ENCODE peak calls at places on chromosomes 2 and 18, in four cellular contexts. A is HEK293T, E is HepG2, L is GM12878. V is an unnamed sample.

GRCh38 chr2:204545861-204546773 is 842 bp downstream of the PARD3B start:
- DNase-seq in A (peak; percentile 11), E (no peak), L (no peak), V (no peak)

GRCh38 chr2:240142256-240142775 is 1.9 kb upstream of the OTOS start:
- DNase-seq in A (no peak), E (no peak), L (no peak), V (no peak)

GRCh38 chr2:240759454-240759853 is 60.6 kb downstream of the KIF1A start:
- DNase-seq in A (no peak), E (no peak), L (peak; percentile 13), V (no peak)

GRCh38 chr18:50857694-50858093 is 21.2 kb upstream of the ME2 start:
- DNase-seq in A (no peak), E (no peak), L (no peak), V (no peak)

GRCh38 chr2:219707496-219708285 is 80.3 kb downstream of the SLC4A3 start:
- DNase-seq in A (no peak), E (no peak), L (no peak), V (no peak)

GRCh38 chr2:226334981-226335720 is 464.5 kb downstream of the IRS1 start:
- DNase-seq in A (no peak), E (peak; percentile 34), L (no peak), V (no peak)

GRCh38 chr2:231046908-231047269 is 9.6 kb downstream of the C2orf72 start:
- DNase-seq in A (no peak), E (no peak), L (no peak), V (no peak)

GRCh38 chr2:215460682-215461081 is 24.8 kb upstream of the FN1 start:
- DNase-seq in A (no peak), E (peak; percentile 89), L (no peak), V (no peak)

GRCh38 chr2:202149155-202149762 is 76.2 kb downstream of the KIAA2012 start:
- DNase-seq in A (no peak), E (no peak), L (no peak), V (peak; percentile 71)

GRCh38 chr18:10454800-10455550 is 540 bp downstream of the APCDD1 start:
- DNase-seq in A (peak; percentile 19), E (no peak), L (no peak), V (no peak)

GRCh38 chr2:224410946-224411561 is 9.1 kb upstream of the FAM124B start:
- DNase-seq in A (no peak), E (no peak), L (no peak), V (no peak)

GRCh38 chr2:152483276-152483996 is 148.5 kb downstream of the FMNL2 start:
- DNase-seq in A (no peak), E (no peak), L (no peak), V (no peak)

GRCh38 chr18:37299471-37300304 is 265.9 kb downstream of the CELF4 start:
- DNase-seq in A (peak; percentile 72), E (peak; percentile 97), L (peak; percentile 8), V (peak; percentile 18)

GRCh38 chr2:197779261-197779660 is 5.9 kb downstream of the BOLL start:
- DNase-seq in A (no peak), E (no peak), L (no peak), V (no peak)

GRCh38 chr2:200851398-200852248 is 12.8 kb downstream of the CLK1 start:
- DNase-seq in A (no peak), E (no peak), L (no peak), V (no peak)
- TF ChIP-seq SUZ12 in A (no peak), E (no peak), L (no peak), V (no peak)

GRCh38 chr2:30414951-30415350 is 32.1 kb upstream of the LCLAT1 start:
- DNase-seq in A (no peak), E (no peak), L (no peak), V (no peak)

GRCh38 chr2:30417253-30417652 is 29.8 kb upstream of the LCLAT1 start:
- DNase-seq in A (no peak), E (no peak), L (no peak), V (peak; percentile 36)

GRCh38 chr2:30410217-30410616 is 36.8 kb upstream of the LCLAT1 start:
- DNase-seq in A (no peak), E (peak; percentile 64), L (no peak), V (peak; percentile 36)

GRCh38 chr2:30408961-30409387 is 38.1 kb upstream of the LCLAT1 start:
- DNase-seq in A (no peak), E (no peak), L (no peak), V (no peak)

DNA sequence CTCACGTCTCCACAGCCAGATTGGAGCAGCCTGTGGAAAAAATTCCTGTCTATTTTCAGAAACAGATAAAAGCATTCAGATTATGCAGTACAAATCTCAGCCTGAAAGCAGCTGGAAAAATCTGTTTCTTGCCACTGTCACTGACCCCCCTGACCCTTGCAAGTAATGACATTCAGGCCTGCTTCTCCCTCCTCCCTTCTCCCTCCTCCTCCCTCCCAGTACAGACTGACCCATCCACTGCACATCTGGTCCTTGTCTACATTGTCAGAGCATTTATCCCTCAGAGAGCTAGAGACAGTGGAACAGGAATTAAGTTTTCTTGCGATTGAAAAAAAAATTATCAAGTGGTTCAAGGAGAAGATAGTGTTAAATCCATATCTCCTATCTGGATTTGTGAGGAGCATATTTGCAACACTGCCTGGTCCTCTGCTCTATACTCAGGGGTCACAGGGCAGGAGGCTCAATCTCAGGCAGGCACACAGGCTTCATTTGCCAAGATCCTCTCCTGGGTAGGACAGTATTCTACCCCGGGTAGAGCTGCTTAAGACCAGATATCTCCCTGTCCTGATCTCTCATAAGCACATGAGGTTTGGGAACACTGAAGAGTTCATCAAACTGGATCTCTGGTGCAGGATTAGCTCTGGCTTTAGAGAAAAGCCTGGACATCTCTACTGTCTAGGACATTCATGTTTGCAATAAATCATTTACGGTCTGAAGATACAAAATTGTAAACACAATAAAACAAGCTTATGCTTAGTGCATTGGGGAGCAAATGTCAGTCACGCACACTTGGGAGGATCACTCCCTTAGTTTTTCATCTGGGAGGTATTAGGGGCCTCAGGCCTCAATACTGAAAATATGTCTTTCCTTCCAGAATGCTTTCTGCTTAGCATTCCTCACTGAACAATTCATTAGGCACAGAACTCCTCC is 34.4 kb upstream of the LCLAT1 start:
- DNase-seq in A (no peak), E (no peak), L (no peak), V (no peak)
- TF ChIP-seq SUZ12 in A (no peak), E (no peak), L (no peak), V (no peak)

DNA sequence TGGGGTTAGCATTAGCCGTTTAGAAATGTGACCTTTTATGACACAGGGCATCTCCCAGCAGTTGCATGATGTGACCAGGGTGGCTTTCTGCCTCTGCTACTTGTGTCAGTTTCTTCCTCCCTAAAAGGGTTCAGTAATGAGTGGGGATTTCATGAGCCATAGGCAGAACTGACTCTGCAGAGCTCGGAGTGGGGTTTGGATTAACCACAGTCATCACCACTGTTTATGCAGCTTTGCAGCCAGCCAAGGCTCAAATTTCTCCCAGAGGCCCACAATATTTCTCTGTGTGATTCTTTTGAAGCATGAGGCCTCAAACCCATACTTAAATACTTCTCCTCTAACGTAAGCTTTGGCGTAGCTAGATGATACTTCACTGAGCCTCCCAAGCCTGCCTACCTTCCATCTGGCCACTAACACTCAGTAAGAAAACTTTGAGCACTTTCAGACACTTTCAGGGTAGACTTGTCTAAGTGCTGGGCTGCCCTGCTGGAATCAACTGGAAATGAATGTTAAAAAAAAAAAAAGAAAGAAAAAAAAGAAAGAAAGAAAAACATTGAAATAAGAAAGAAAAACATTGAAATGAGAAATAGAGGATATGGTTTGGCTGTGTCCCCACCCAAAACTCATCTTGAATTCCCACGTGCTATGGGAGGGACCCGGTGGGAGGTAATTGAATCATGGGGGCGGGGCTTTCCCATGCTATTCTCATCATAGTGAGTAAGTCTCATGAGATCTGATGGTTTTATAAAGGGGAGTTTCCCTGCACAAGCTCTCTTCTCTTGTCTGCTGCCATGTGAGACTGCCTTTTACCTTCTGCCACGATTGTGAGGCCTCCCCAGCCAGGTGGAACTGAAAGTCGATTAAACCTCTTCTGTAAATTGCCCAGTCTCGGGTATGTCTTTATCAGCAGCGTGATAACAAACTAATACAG is 11.5 kb upstream of the LAPTM4A start:
- DNase-seq in A (no peak), E (no peak), L (no peak), V (no peak)
- TF ChIP-seq SUZ12 in A (no peak), E (no peak), L (no peak), V (no peak)

GRCh38 chr2:174395284-174395968 is at the start of gene SCRN3:
- DNase-seq in A (peak; percentile 80), E (peak; percentile 94), L (peak; percentile 49), V (peak; percentile 63)
- TF ChIP-seq SUZ12 in A (no peak), E (no peak), L (no peak), V (no peak)

DNA sequence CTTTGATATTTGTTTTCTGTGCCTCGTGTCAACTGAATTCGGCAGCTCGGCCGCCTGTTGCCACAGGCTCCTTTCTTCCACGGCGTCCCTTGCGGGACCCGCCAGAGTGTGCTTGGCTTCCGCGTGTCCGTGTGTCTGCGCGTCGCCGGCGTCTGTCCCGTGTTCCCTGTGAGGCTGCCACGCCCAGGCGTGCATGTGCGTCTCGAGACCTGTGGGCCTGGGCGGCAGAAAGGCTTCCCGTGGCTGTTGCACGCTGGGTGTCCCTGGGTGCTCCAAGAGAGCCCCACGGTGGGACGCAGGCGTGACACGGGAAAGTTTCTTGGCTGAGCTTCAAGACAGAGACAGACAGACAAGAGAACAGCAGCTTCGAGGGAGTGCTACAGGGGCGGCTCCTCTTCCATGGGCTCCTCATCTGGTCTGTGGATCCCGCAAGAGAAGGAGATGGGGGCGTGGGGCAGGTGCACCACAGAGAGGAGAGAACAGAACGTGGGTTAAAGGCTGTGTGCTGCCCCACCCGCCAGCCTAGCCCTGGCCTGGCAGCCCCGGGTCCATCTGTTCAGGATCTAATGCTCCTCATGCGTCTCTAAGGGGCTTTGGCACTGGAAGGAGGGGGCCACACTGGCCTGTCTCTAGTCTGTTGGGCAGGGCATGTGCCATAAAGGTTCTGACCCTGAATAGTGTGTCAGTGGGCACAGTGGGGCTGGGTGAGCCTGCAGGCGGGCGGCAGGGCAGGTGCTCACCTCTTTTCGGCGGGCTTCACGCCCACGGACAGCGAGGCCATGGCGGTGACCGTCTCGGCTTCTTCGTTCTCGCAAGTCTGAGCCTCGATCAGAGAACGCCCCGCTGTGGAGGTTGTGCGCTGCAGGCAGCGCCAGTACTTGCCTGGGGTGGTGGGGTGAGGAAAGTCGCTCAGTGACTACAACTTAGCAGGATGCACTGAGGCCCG is 205.1 kb downstream of the TWIST2 start:
- DNase-seq in A (no peak), E (no peak), L (no peak), V (no peak)
- TF ChIP-seq SUZ12 in A (no peak), E (no peak), L (no peak), V (no peak)

GRCh38 chr18:53701697-53702096 is 522.8 kb downstream of the MBD2 start:
- DNase-seq in A (no peak), E (no peak), L (no peak), V (no peak)

GRCh38 chr18:53702480-53702879 is 522.0 kb downstream of the MBD2 start:
- DNase-seq in A (no peak), E (no peak), L (no peak), V (no peak)

DNA sequence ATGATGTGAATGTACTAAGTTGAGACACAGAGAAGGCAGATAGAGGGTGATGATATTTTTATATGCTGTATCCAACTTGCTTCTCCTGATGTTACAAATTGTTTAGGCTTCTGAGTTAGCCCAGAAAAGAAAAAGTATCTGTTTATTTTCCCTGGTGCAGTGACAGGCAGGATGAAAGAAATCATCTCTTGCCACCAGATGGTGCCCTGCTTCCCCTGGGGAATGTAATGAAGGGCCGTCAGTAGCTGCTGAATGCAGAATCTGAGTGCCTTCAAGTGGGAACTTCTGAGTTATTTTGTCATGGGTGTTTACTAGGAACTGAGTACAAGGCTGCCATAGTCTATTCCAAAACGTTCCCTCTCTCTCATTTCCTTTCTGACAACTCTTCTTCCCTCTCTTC is 525.6 kb downstream of the MBD2 start:
- DNase-seq in A (peak; percentile 6), E (peak; percentile 33), L (no peak), V (peak; percentile 20)
- TF ChIP-seq SUZ12 in A (no peak), E (no peak), L (no peak), V (no peak)